ENCODE peak calls at places on chromosomes 13 and 19, in nine cellular contexts. M, D, L, C, E, X, T, H and I are unnamed samples.

GRCh38 chr19:11806354-11807098 is 7.5 kb upstream of the ZNF440 start:
- DNase-seq in E (no peak), M (no peak), C (no peak), H (no peak), D (no peak), T (no peak), L (peak), X (no peak), I (no peak)

GRCh38 chr19:45640849-45641273 is 1.7 kb upstream of the EML2 start:
- DNase-seq in C (peak), H (no peak), L (no peak), T (no peak), M (no peak), X (no peak), D (no peak), E (no peak), I (no peak)

GRCh38 chr13:39415403-39415802 is 187.6 kb downstream of the LHFPL6 start:
- DNase-seq in E (peak), T (peak), H (peak), L (peak), D (no peak), C (peak), X (no peak), M (no peak), I (no peak)

GRCh38 chr13:51769455-51770127 is 34.4 kb downstream of the DHRS12 start:
- DNase-seq in T (peak), L (no peak), X (peak), D (peak), C (peak), M (no peak), H (no peak), E (peak), I (no peak)

GRCh38 chr19:10321874-10322835 is 6.3 kb upstream of the FDX2 start:
- DNase-seq in L (no peak), X (no peak), T (no peak), M (no peak), H (no peak), D (no peak), C (no peak), E (no peak), I (no peak)

GRCh38 chr13:110305949-110306339 is 1.0 kb downstream of the COL4A1 start:
- DNase-seq in T (no peak), E (peak), L (no peak), D (no peak), H (no peak), M (no peak), C (no peak), X (no peak), I (no peak)

GRCh38 chr13:31605076-31605858 is 134.1 kb upstream of the RXFP2 start:
- DNase-seq in X (no peak), E (no peak), C (no peak), M (no peak), H (no peak), T (no peak), L (no peak), D (no peak), I (no peak)

GRCh38 chr13:86870388-86870966 is 800.7 kb upstream of the SLITRK5 start:
- DNase-seq in H (no peak), C (no peak), X (no peak), M (no peak), L (peak), E (peak), D (no peak), T (no peak), I (no peak)

GRCh38 chr19:42069619-42070293 is at the start of gene GRIK5:
- DNase-seq in X (no peak), D (no peak), E (no peak), T (no peak), C (no peak), M (no peak), H (no peak), L (no peak), I (no peak)

GRCh38 chr19:49906879-49907564 is 10.3 kb upstream of the IL4I1 start:
- DNase-seq in M (no peak), C (no peak), X (no peak), T (no peak), L (no peak), D (no peak), E (no peak), H (no peak), I (no peak)

GRCh38 chr13:50801087-50801931 is 42.2 kb downstream of the DLEU7 start:
- DNase-seq in E (peak), D (no peak), C (peak), L (peak), M (no peak), T (no peak), X (no peak), H (peak), I (peak)

GRCh38 chr13:86572115-86572514 is 772.9 kb upstream of the SLITRK6 start:
- DNase-seq in X (no peak), H (no peak), D (no peak), M (no peak), T (no peak), L (peak), C (no peak), E (peak), I (no peak)

GRCh38 chr19:15456871-15457700 is 7.3 kb downstream of the RASAL3 start:
- DNase-seq in X (no peak), T (no peak), C (no peak), M (peak), D (no peak), H (no peak), E (no peak), L (no peak), I (no peak)

GRCh38 chr19:39828634-39829032 is 5.3 kb downstream of the DYRK1B start:
- DNase-seq in M (no peak), X (no peak), T (no peak), H (no peak), C (no peak), D (no peak), L (no peak), E (no peak), I (no peak)

GRCh38 chr19:55528030-55528801 is 8.7 kb downstream of the SBK2 start:
- DNase-seq in D (no peak), E (peak), L (peak), C (no peak), H (no peak), M (no peak), X (no peak), T (no peak), I (no peak)

GRCh38 chr19:8397746-8398721 is 7.9 kb downstream of the RAB11B start:
- DNase-seq in M (no peak), T (peak), E (no peak), H (no peak), X (no peak), L (no peak), C (no peak), D (no peak), I (no peak)

GRCh38 chr19:1453525-1454371 is 3.8 kb downstream of the APC2 start:
- DNase-seq in L (no peak), E (no peak), M (no peak), X (peak), D (no peak), T (peak), C (no peak), H (no peak), I (no peak)

GRCh38 chr13:84706004-84706710 is 823.9 kb upstream of the SLITRK1 start:
- DNase-seq in X (no peak), H (no peak), D (no peak), T (no peak), E (no peak), L (no peak), M (no peak), C (no peak), I (no peak)

GRCh38 chr13:75705908-75706307 is 69.8 kb downstream of the LMO7 start:
- DNase-seq in X (no peak), H (no peak), T (no peak), C (no peak), D (no peak), L (no peak), E (no peak), M (no peak), I (no peak)

GRCh38 chr13:51747438-51748434 is 56.2 kb downstream of the DHRS12 start:
- DNase-seq in H (no peak), M (no peak), D (peak), E (no peak), L (no peak), X (no peak), T (no peak), C (no peak), I (no peak)

GRCh38 chr13:78247362-78247761 is 328.7 kb upstream of the EDNRB start:
- DNase-seq in T (no peak), C (no peak), H (no peak), L (no peak), E (no peak), M (no peak), X (no peak), D (no peak), I (no peak)

GRCh38 chr19:17872251-17873001 is 681 bp downstream of the SLC5A5 start:
- DNase-seq in X (no peak), M (no peak), T (no peak), C (no peak), D (no peak), H (no peak), L (no peak), E (no peak), I (no peak)

GRCh38 chr13:24251525-24251924 is 57.9 kb upstream of the C1QTNF9 start:
- DNase-seq in X (no peak), L (no peak), T (no peak), E (no peak), H (no peak), D (no peak), C (no peak), M (no peak), I (no peak)

GRCh38 chr13:102721800-102722231 is 27.0 kb upstream of the METTL21C start:
- DNase-seq in X (no peak), C (no peak), T (peak), L (no peak), E (peak), M (no peak), H (no peak), D (no peak), I (no peak)

GRCh38 chr13:102190930-102191329 is 210.9 kb downstream of the FGF14 start:
- DNase-seq in H (no peak), M (no peak), E (no peak), L (no peak), X (no peak), C (no peak), T (no peak), D (no peak), I (no peak)

DNA sequence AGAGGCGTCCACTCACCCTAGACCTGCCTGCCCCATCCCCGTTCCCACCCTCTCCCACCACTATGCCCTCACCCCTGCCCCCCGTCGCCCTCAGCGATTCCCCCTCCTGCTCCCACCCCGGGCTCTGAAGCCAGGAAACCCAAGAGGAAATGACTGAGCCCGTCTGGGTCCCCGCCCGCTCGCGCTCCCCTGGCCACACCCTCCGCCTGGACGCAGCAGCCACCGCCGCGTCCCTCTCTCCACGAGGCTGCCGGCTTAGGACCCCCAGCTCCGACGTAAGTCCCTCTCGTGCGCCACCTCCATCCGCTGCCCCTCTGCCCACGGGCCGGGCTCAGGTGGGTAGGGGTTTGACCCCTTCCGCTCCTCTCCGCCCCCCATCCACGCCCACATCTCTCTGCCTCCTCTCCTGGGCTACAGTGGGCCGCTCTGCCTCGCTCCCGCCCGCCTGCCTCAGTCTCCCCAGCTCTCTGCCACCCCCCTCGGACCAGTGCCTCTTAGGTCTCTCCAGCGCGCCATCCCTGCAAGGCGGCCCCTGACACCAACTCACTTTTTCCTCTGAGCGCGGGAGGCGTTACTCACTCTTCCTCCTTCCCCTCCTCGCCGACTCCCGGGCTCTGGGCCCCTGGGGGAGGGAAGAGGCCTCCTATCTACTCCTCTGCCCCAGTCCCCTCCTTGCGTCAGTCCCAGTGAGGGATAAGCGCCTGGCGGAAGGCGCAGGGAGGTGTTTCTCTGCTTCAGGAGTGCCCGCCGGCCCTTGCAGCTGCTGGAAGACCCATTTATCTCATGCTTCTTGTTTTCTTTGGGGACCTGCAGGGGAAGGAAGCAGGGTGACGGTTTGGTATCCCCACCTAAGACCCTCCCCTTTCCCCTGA is at the start of gene FXYD5:
- DNase-seq in H (no peak), M (no peak), L (peak), X (no peak), T (peak), E (peak), C (peak), D (no peak), I (no peak)
- TF ChIP-seq CTCF in H (peak), M (no peak), L (no peak), X (no peak), T (no peak), E (peak), C (no peak), D (no peak), I (no peak)

GRCh38 chr19:30046522-30046921 is 104.5 kb downstream of the URI1 start:
- DNase-seq in C (no peak), L (peak), M (no peak), E (no peak), D (no peak), H (no peak), T (no peak), X (no peak), I (no peak)
- TF ChIP-seq CTCF in C (no peak), L (peak), M (peak), E (peak), D (no peak), H (peak), T (no peak), X (peak), I (peak)

GRCh38 chr19:38351865-38352395 is 16.3 kb downstream of the CATSPERG start:
- DNase-seq in X (no peak), T (no peak), M (no peak), D (no peak), E (no peak), H (no peak), C (no peak), L (no peak), I (no peak)
- TF ChIP-seq CTCF in X (no peak), T (no peak), M (no peak), D (no peak), E (no peak), H (no peak), C (no peak), L (no peak), I (no peak)

DNA sequence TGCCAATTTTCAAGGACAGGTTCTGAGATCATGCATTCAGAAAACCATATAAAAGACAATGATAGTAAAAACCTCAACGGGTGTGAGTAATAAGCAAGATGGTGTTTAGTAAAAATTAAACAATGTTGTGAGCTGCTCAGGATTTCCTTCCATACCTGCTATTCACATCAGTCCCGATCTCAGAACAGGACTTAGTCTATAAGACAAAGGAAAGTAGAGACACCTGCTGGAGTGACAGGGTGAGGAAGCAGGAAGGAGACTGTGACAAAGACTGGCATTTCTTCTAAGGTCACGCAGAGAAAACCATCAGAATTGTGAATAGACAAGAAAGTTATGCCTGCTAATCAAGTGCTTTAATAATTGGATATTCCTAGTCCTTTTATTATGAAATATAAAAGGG is 648.0 kb downstream of the DACH1 start:
- DNase-seq in D (no peak), T (no peak), L (no peak), H (no peak), X (no peak), C (no peak), M (no peak), E (no peak), I (no peak)
- TF ChIP-seq CTCF in D (no peak), T (no peak), L (peak), H (no peak), X (no peak), C (no peak), M (peak), E (no peak), I (peak)

DNA sequence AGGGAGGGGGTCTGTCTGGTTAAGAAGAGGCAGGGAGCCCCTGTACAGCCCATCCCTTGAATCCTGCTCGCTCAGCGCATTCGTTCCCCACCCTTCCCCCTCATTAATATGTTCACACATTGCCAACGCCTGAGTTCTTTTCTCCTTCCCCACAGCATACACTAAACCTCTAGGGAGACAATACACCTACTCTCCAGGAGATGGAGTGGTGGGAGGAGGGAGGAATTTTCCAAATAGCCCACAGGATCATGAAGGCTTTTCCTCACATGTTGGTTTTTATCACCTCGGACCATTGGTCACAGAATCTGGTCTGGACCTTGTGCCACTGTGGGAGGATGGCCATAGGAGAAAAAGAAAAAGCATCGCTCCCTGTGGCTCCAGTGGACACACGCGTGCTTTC is 294.9 kb downstream of the SHISA2 start:
- DNase-seq in H (no peak), M (no peak), L (no peak), T (no peak), D (no peak), X (no peak), E (no peak), C (no peak), I (no peak)
- TF ChIP-seq CTCF in H (peak), M (no peak), L (peak), T (no peak), D (no peak), X (no peak), E (no peak), C (no peak), I (peak)

DNA sequence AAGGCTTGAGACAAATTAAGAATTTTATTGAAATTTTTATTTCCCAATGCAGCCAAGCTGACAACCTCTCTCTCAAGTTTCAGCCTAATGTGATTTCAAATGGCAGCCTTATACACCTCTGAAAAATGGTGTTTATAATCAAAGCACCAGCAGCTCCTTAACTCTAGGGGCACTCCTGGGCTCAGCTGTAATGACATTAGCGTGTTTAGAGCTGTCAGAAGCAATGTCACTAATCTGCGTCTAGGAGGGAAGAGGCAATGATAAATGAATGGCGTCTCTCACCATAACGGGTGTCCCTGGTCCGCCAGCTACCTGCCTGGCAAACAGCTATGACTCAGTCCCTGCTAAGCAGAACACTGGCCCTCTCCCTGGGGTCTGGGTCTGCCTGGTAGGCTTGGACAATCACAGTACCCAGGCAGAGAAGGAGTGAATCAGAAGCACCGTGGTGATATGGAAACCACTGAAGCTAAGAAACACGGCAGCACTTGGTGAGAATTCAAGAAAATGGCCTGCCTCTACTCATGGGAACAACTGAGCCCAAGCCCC is 131.8 kb upstream of the VSTM2B start:
- DNase-seq in X (no peak), D (no peak), M (no peak), C (no peak), L (no peak), H (no peak), E (no peak), T (no peak), I (no peak)
- TF ChIP-seq CTCF in X (no peak), D (no peak), M (peak), C (no peak), L (no peak), H (peak), E (no peak), T (no peak), I (peak)

DNA sequence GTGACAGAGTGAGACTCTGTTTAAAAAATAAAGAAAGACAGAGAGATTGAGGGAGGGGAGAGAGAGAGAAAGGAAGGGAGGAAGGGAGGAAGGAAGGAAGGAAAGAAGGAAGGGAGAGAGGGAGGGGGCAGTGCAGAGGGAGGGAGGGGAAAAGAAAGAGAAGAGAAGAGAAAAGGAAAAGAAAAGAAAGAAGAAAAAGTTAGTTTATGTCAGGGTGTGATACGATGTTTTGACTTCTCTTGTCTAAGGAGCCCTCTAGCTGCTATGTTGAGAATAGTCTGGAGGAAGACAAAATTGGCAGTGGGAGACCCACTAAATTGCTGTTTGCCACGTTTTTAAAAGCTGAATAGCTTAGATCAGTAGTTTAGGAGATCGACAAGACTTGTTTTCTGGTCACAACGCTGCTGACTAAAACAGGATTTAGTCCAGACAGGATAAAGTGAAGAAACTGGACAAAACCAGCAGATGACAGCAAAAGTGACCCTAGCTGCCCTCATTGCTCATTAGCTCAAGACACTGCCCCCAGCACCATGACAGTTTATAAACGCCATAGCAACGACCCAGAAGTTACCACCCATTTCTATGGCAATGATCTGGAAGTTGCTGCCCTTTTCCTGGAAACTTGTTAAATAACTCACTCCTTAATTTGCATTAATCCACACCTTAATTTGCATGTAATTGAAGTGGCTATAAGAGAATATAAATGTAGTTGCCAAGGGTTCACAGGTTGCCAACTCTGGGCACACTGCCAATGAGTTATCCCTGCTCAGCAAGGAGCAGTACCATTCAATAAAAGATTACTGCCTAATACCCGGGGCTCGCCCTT is 11.1 kb downstream of the TEX101 start:
- DNase-seq in C (peak), H (no peak), L (no peak), X (no peak), M (no peak), D (no peak), T (no peak), E (peak), I (no peak)
- TF ChIP-seq CTCF in C (peak), H (peak), L (peak), X (peak), M (peak), D (no peak), T (no peak), E (peak), I (peak)

GRCh38 chr13:91308299-91308698 is 39.2 kb upstream of the MIR17HG start:
- DNase-seq in H (no peak), C (no peak), L (no peak), D (no peak), T (no peak), E (no peak), X (no peak), M (no peak), I (no peak)
- TF ChIP-seq CTCF in H (peak), C (no peak), L (peak), D (no peak), T (no peak), E (peak), X (no peak), M (peak), I (no peak)